ENCODE peak calls at places on chromosomes 12 and 14, in eight cellular contexts. Z, P, J, M, E, D, F and U are unnamed samples.

GRCh38 chr14:75631453-75631831 is 29.2 kb downstream of the ERG28 start:
- DNase-seq in Z (no peak), P (no peak), J (no peak), M (no peak), E (no peak), D (no peak), F (no peak), U (no peak)

GRCh38 chr12:55760663-55761062 is 17.7 kb downstream of the GDF11 start:
- DNase-seq in Z (no peak), P (no peak), J (no peak), M (no peak), E (no peak), D (no peak), F (no peak), U (no peak)

GRCh38 chr12:50192908-50193307 is 25.7 kb upstream of the CERS5 start:
- DNase-seq in Z (no peak), P (no peak), J (no peak), M (no peak), E (no peak), D (no peak), F (peak), U (no peak)

GRCh38 chr12:57483466-57483865 is 3.8 kb upstream of the ARHGAP9 start:
- DNase-seq in Z (no peak), P (no peak), J (no peak), M (no peak), E (no peak), D (no peak), F (no peak), U (no peak)

GRCh38 chr14:86961106-86961716 is 1031.8 kb downstream of the GALC start:
- DNase-seq in Z (no peak), P (no peak), J (peak), M (no peak), E (no peak), D (no peak), F (no peak), U (no peak)

GRCh38 chr14:67424539-67424938 is 12.6 kb upstream of the PLEK2 start:
- DNase-seq in Z (no peak), P (no peak), J (no peak), M (no peak), E (no peak), D (no peak), F (no peak), U (no peak)

GRCh38 chr14:23094666-23095195 is at the start of gene ACIN1:
- DNase-seq in Z (peak), P (peak), J (peak), M (peak), E (peak), D (no peak), F (no peak), U (peak)

GRCh38 chr14:65478596-65478995 is 66.1 kb downstream of the FUT8 start:
- DNase-seq in Z (no peak), P (no peak), J (peak), M (no peak), E (no peak), D (no peak), F (no peak), U (no peak)

GRCh38 chr12:12628013-12628412 is 16.3 kb downstream of the CREBL2 start:
- DNase-seq in Z (no peak), P (no peak), J (no peak), M (no peak), E (no peak), D (no peak), F (no peak), U (no peak)

GRCh38 chr12:22974865-22975264 is 349.9 kb downstream of the ETNK1 start:
- DNase-seq in Z (no peak), P (no peak), J (peak), M (peak), E (no peak), D (no peak), F (peak), U (no peak)

GRCh38 chr12:53093777-53094393 is 3.6 kb upstream of the IGFBP6 start:
- DNase-seq in Z (no peak), P (no peak), J (no peak), M (no peak), E (no peak), D (no peak), F (no peak), U (no peak)

GRCh38 chr12:57766464-57767311 is at the start of gene CYP27B1:
- DNase-seq in Z (no peak), P (peak), J (no peak), M (no peak), E (no peak), D (no peak), F (peak), U (no peak)

GRCh38 chr12:106794369-106794768 is 19.9 kb downstream of the RIC8B start:
- DNase-seq in Z (no peak), P (no peak), J (no peak), M (no peak), E (no peak), D (no peak), F (no peak), U (no peak)

GRCh38 chr14:39265032-39265431 is 31.3 kb downstream of the MIA2 start:
- DNase-seq in Z (no peak), P (no peak), J (no peak), M (no peak), E (no peak), D (no peak), F (no peak), U (no peak)

GRCh38 chr14:70077005-70077404 is 111.7 kb downstream of the SLC8A3 start:
- DNase-seq in Z (no peak), P (no peak), J (no peak), M (no peak), E (no peak), D (no peak), F (no peak), U (no peak)

GRCh38 chr12:124709722-124710656 is 142.6 kb upstream of the NCOR2 start:
- DNase-seq in Z (no peak), P (no peak), J (no peak), M (no peak), E (no peak), D (no peak), F (peak), U (no peak)